ENCODE peak calls at places on chromosomes 12 and 14, in four cellular contexts. L is epithelial cell of esophagus, R is Karpas-422, X is T-cell. W is an unnamed sample.

GRCh38 chr14:105055334-105055733 is 9.9 kb downstream of the GPR132 start:
- DNase-seq in L (no peak), R (no peak), X (no peak), W (no peak)

GRCh38 chr14:95685978-95686922 is at the start of gene TCL1B:
- DNase-seq in L (no peak), R (no peak), X (no peak), W (no peak)

GRCh38 chr14:74290415-74290814 is 12.3 kb downstream of the ABCD4 start:
- DNase-seq in L (peak), R (peak), X (no peak), W (no peak)

GRCh38 chr12:22271036-22271435 is 63.5 kb downstream of the ST8SIA1 start:
- DNase-seq in L (peak), R (no peak), X (no peak), W (no peak)

GRCh38 chr12:39878753-39879152 is 227.1 kb downstream of the SLC2A13 start:
- DNase-seq in L (no peak), R (no peak), X (no peak), W (no peak)

GRCh38 chr14:95156765-95157194 is 549 bp downstream of the DICER1 start:
- DNase-seq in L (peak), R (peak), X (peak), W (no peak)

GRCh38 chr12:100017056-100017455 is 32.3 kb upstream of the ANKS1B start:
- DNase-seq in L (peak), R (no peak), X (no peak), W (no peak)

GRCh38 chr12:52603314-52603713 is 2.1 kb upstream of the KRT72 start:
- DNase-seq in L (peak), R (no peak), X (peak), W (no peak)

GRCh38 chr12:54588110-54588831 is at the start of gene PPP1R1A:
- DNase-seq in L (no peak), R (no peak), X (no peak), W (no peak)

GRCh38 chr12:116027551-116027821 is 250.0 kb downstream of the MED13L start:
- DNase-seq in L (no peak), R (no peak), X (no peak), W (no peak)

GRCh38 chr12:114445401-114446323 is 39.7 kb upstream of the TBX5 start:
- DNase-seq in L (no peak), R (no peak), X (no peak), W (no peak)

GRCh38 chr14:37056473-37056872 is 115.9 kb downstream of the SLC25A21 start:
- DNase-seq in L (peak), R (no peak), X (no peak), W (no peak)